ENCODE peak calls at places on chromosomes 3 and 15, in seven cellular contexts. W is SK-N-DZ, Z is T-helper 1 cell, V is nephron progenitor cell, K is hepatocyte, L is anterior cingulate cortex, P is activated gamma-delta T cell treated with Interleukin-2 at 50 U/mL for 16 hours. G is an unnamed sample.

GRCh38 chr3:45223889-45224730 is 2.0 kb downstream of the TMEM158 start:
- DNase-seq in Z (no peak), K (no peak), V (no peak), P (no peak), W (no peak), L (no peak), G (peak)

GRCh38 chr15:29070471-29071192 is 184.9 kb downstream of the APBA2 start:
- DNase-seq in L (no peak), W (peak), K (no peak), V (no peak), P (no peak), Z (no peak), G (no peak)

GRCh38 chr15:85579011-85579701 is 198.8 kb downstream of the AKAP13 start:
- DNase-seq in V (no peak), W (no peak), P (no peak), K (peak), L (no peak), Z (no peak), G (no peak)

GRCh38 chr3:150397220-150397619 is 10.9 kb upstream of the TSC22D2 start:
- DNase-seq in P (no peak), K (no peak), L (no peak), Z (no peak), V (no peak), W (no peak), G (no peak)

GRCh38 chr3:180789774-180790173 is 110.5 kb upstream of the CCDC39 start:
- DNase-seq in K (no peak), P (no peak), Z (no peak), W (no peak), V (no peak), L (no peak), G (no peak)

GRCh38 chr3:101642441-101642840 is 34.5 kb downstream of the ZBTB11 start:
- DNase-seq in K (no peak), W (no peak), V (no peak), P (no peak), Z (no peak), L (no peak), G (no peak)

GRCh38 chr3:132790806-132791205 is 68.6 kb upstream of the NPHP3 start:
- DNase-seq in L (no peak), V (no peak), P (no peak), W (no peak), K (no peak), Z (no peak), G (no peak)

GRCh38 chr15:25849431-25849921 is 13.7 kb downstream of the ATP10A start:
- DNase-seq in K (peak), L (no peak), Z (no peak), V (no peak), W (no peak), P (no peak), G (peak)

GRCh38 chr15:46280753-46281521 is 646.1 kb downstream of the SQOR start:
- DNase-seq in Z (no peak), P (no peak), L (no peak), K (peak), W (peak), V (no peak), G (no peak)

GRCh38 chr3:32757618-32758374 is 60.0 kb upstream of the TRIM71 start:
- DNase-seq in K (no peak), Z (no peak), P (no peak), W (no peak), L (no peak), V (no peak), G (no peak)

GRCh38 chr3:123385981-123386380 is 62.9 kb downstream of the ADCY5 start:
- DNase-seq in Z (no peak), V (no peak), P (no peak), L (no peak), W (no peak), K (no peak), G (peak)

GRCh38 chr3:43759297-43759782 is 68.6 kb downstream of the ABHD5 start:
- DNase-seq in K (no peak), P (no peak), L (no peak), W (no peak), Z (no peak), V (peak), G (peak)

GRCh38 chr15:69400850-69401249 is 13.3 kb upstream of the KIF23 start:
- DNase-seq in K (no peak), Z (no peak), W (no peak), L (no peak), V (no peak), P (no peak), G (no peak)

GRCh38 chr3:114551770-114552526 is 258.1 kb downstream of the TIGIT start:
- DNase-seq in Z (no peak), V (no peak), L (no peak), K (no peak), P (no peak), W (no peak), G (peak)

GRCh38 chr15:69626095-69627066 is 173.8 kb downstream of the RPLP1 start:
- DNase-seq in V (no peak), K (no peak), Z (no peak), P (no peak), W (peak), L (no peak), G (no peak)

GRCh38 chr15:82846621-82847020 is 37.2 kb downstream of the WHAMM start:
- DNase-seq in P (no peak), W (no peak), V (no peak), K (no peak), Z (no peak), L (no peak), G (no peak)

G was measured in LHCN-M2.